ENCODE peak calls at places on chromosomes 7 and 10, in eight cellular contexts. S, G, Q, M, L, P, V and D are unnamed samples.

GRCh38 chr10:45442670-45443069 is 68.7 kb downstream of the ALOX5 start:
- DNase-seq in V (no peak), G (no peak), L (no peak), P (peak; percentile 12), M (no peak), S (no peak), Q (no peak), D (no peak)

GRCh38 chr7:120052884-120053382 is 220.0 kb upstream of the KCND2 start:
- DNase-seq in S (no peak), V (no peak), L (no peak), G (peak; percentile 50), Q (peak; percentile 55), M (no peak), P (no peak), D (no peak)

GRCh38 chr10:84613336-84614021 is 285.1 kb downstream of the CCSER2 start:
- DNase-seq in L (no peak), Q (peak; percentile 21), S (peak; percentile 3), G (peak; percentile 32), P (peak; percentile 84), V (peak; percentile 36), M (peak; percentile 10), D (no peak)

GRCh38 chr10:48518926-48519730 is 85.7 kb downstream of the ARHGAP22 start:
- DNase-seq in V (no peak), L (no peak), M (no peak), Q (no peak), S (no peak), G (no peak), P (no peak), D (no peak)

GRCh38 chr7:131232768-131233167 is 94.9 kb upstream of the MKLN1 start:
- DNase-seq in P (no peak), S (no peak), V (no peak), M (no peak), G (no peak), L (no peak), Q (no peak), D (no peak)

GRCh38 chr10:112435013-112435619 is 11.6 kb downstream of the ZDHHC6 start:
- DNase-seq in G (peak; percentile 56), S (peak; percentile 5), Q (peak; percentile 41), M (no peak), P (peak; percentile 5), L (no peak), V (no peak), D (no peak)

GRCh38 chr10:80196270-80196949 is 8.9 kb downstream of the ANXA11 start:
- DNase-seq in Q (peak; percentile 90), P (no peak), L (no peak), S (no peak), M (peak; percentile 92), G (peak; percentile 57), V (no peak), D (peak; percentile 63)

GRCh38 chr10:14873090-14873760 is 5.4 kb upstream of the SUV39H2 start:
- DNase-seq in L (no peak), V (no peak), Q (peak; percentile 56), G (peak; percentile 51), P (no peak), M (no peak), S (no peak), D (no peak)

GRCh38 chr7:14228341-14228740 is 238.9 kb upstream of the ETV1 start:
- DNase-seq in M (no peak), P (no peak), L (no peak), V (no peak), G (no peak), S (no peak), Q (no peak), D (no peak)

GRCh38 chr7:66505531-66506451 is 122.9 kb upstream of the KCTD7 start:
- DNase-seq in P (peak; percentile 46), V (no peak), G (no peak), M (peak; percentile 38), Q (no peak), L (no peak), S (no peak), D (peak; percentile 16)

GRCh38 chr7:128217030-128217805 is 23.9 kb upstream of the LEP start:
- DNase-seq in L (no peak), P (no peak), M (no peak), V (no peak), G (peak; percentile 57), Q (peak; percentile 92), S (no peak), D (no peak)

GRCh38 chr7:16359201-16359600 is 62.1 kb downstream of the CRPPA start:
- DNase-seq in P (no peak), M (no peak), L (no peak), S (no peak), G (no peak), V (no peak), Q (no peak), D (no peak)

GRCh38 chr10:60490013-60490412 is 100.3 kb upstream of the ANK3 start:
- DNase-seq in M (no peak), V (no peak), L (no peak), Q (peak; percentile 54), P (no peak), S (no peak), G (peak; percentile 62), D (no peak)

GRCh38 chr10:116798859-116799258 is 50.4 kb upstream of the ENO4 start:
- DNase-seq in Q (no peak), G (no peak), V (no peak), L (no peak), P (no peak), S (no peak), M (no peak), D (no peak)

GRCh38 chr7:103425177-103425576 is 20.8 kb downstream of the SLC26A5 start:
- DNase-seq in Q (no peak), M (no peak), S (no peak), V (no peak), P (no peak), G (no peak), L (no peak), D (no peak)

GRCh38 chr7:66524738-66525137 is 103.9 kb upstream of the KCTD7 start:
- DNase-seq in P (no peak), G (no peak), L (no peak), S (no peak), V (no peak), M (no peak), Q (no peak), D (no peak)

GRCh38 chr10:78374331-78375028 is 340.8 kb downstream of the RPS24 start:
- DNase-seq in P (no peak), Q (no peak), G (no peak), V (no peak), M (no peak), S (no peak), L (no peak), D (no peak)

GRCh38 chr7:98196706-98197605 is 14.3 kb upstream of the BHLHA15 start:
- DNase-seq in V (no peak), M (no peak), P (no peak), Q (no peak), S (no peak), G (no peak), L (no peak), D (no peak)

GRCh38 chr10:92619368-92619767 is 26.4 kb downstream of the KIF11 start:
- DNase-seq in V (no peak), P (no peak), Q (no peak), G (no peak), S (no peak), L (no peak), M (no peak), D (no peak)

GRCh38 chr10:125344573-125345121 is 184.3 kb upstream of the CTBP2 start:
- DNase-seq in M (no peak), S (no peak), V (no peak), Q (no peak), L (no peak), G (no peak), P (no peak), D (no peak)

GRCh38 chr10:43692051-43692825 is 43.6 kb upstream of the ZNF32 start:
- DNase-seq in G (no peak), V (no peak), L (no peak), M (no peak), Q (no peak), S (no peak), P (no peak), D (no peak)

GRCh38 chr7:42082144-42082543 is 154.9 kb downstream of the GLI3 start:
- DNase-seq in M (no peak), L (no peak), V (no peak), P (no peak), S (no peak), G (peak; percentile 84), Q (peak; percentile 47), D (no peak)

GRCh38 chr10:14478639-14479038 is 147.9 kb upstream of the FRMD4A start:
- DNase-seq in L (peak; percentile 75), P (peak; percentile 62), M (peak; percentile 57), Q (peak; percentile 90), V (peak; percentile 53), G (peak; percentile 91), S (no peak), D (no peak)

GRCh38 chr7:117155694-117156093 is 167.2 kb downstream of the WNT2 start:
- DNase-seq in P (no peak), G (no peak), Q (no peak), M (no peak), L (no peak), S (no peak), V (no peak), D (no peak)

GRCh38 chr10:17736223-17736622 is 15.8 kb upstream of the TMEM236 start:
- DNase-seq in S (no peak), M (no peak), V (no peak), L (no peak), Q (no peak), G (no peak), P (no peak), D (no peak)

GRCh38 chr7:78082556-78082955 is 284.0 kb downstream of the PHTF2 start:
- DNase-seq in L (no peak), G (no peak), V (no peak), Q (no peak), S (no peak), M (no peak), P (no peak), D (no peak)

GRCh38 chr10:29714096-29714874 is 79.5 kb upstream of the SVIL start:
- DNase-seq in L (no peak), P (no peak), Q (peak; percentile 92), G (peak; percentile 86), S (no peak), M (peak; percentile 27), V (no peak), D (no peak)

GRCh38 chr10:123928427-123928826 is 36.8 kb upstream of the CPXM2 start:
- DNase-seq in S (no peak), P (no peak), G (no peak), Q (no peak), L (no peak), V (no peak), M (no peak), D (no peak)